ENCODE peak calls at places on chromosomes 4 and X, in nine cellular contexts. Y is tibial nerve, M is heart left ventricle, T is transverse colon, Q is gastrocnemius medialis, B is adrenal gland, O is A549, N is prostate gland, J is right lobe of liver. Z is an unnamed sample.

GRCh38 chrX:137823257-137823656 is 257.3 kb downstream of the ZIC3 start:
- DNase-seq in N (no peak), Y (no peak), J (no peak), O (no peak), T (no peak), Q (no peak), B (no peak), M (no peak), Z (no peak)

GRCh38 chr4:7134737-7135388 is 57.5 kb upstream of the SORCS2 start:
- DNase-seq in J (no peak), T (peak; percentile 32), M (peak; percentile 45), Q (peak; percentile 53), B (peak; percentile 54), O (no peak), N (no peak), Y (peak; percentile 68), Z (peak; percentile 81)

GRCh38 chr4:110119347-110119746 is 79.1 kb downstream of the ELOVL6 start:
- DNase-seq in O (no peak), J (no peak), B (no peak), Q (no peak), Y (no peak), T (peak; percentile 52), M (no peak), N (peak; percentile 68), Z (no peak)

GRCh38 chrX:17291141-17291900 is 83.7 kb upstream of the NHS start:
- DNase-seq in Y (no peak), N (peak; percentile 8), B (peak; percentile 77), T (no peak), Q (no peak), M (no peak), O (no peak), J (no peak), Z (no peak)

GRCh38 chr4:3388461-3389185 is 53.1 kb upstream of the HGFAC start:
- DNase-seq in M (no peak), Y (no peak), O (no peak), Q (no peak), N (no peak), B (peak; percentile 27), J (no peak), T (no peak), Z (no peak)

GRCh38 chr4:151226004-151226932 is 50.7 kb upstream of the PRSS48 start:
- DNase-seq in B (no peak), O (peak; percentile 6), M (no peak), J (no peak), Y (no peak), N (no peak), Q (no peak), T (no peak), Z (no peak)

GRCh38 chr4:8051644-8052043 is 107.0 kb downstream of the ABLIM2 start:
- DNase-seq in Y (no peak), N (no peak), J (no peak), B (no peak), O (no peak), Q (no peak), T (no peak), M (no peak), Z (no peak)

GRCh38 chrX:103783971-103784370 is 7.3 kb downstream of the PLP1 start:
- DNase-seq in N (no peak), O (no peak), Q (peak; percentile 13), T (no peak), Y (no peak), M (no peak), J (no peak), B (no peak), Z (no peak)

GRCh38 chrX:133434197-133434820 is 19.0 kb upstream of the GPC4 start:
- DNase-seq in N (no peak), J (no peak), Y (no peak), Q (no peak), M (no peak), B (no peak), T (no peak), O (no peak), Z (no peak)

GRCh38 chrX:47148946-47149345 is 3.9 kb downstream of the RBM10 start:
- DNase-seq in Q (no peak), M (no peak), Y (no peak), O (no peak), J (no peak), N (no peak), T (no peak), B (no peak), Z (no peak)

GRCh38 chrX:68889244-68889643 is 60.4 kb downstream of the EFNB1 start:
- DNase-seq in B (no peak), T (no peak), J (no peak), Y (no peak), N (no peak), O (no peak), M (no peak), Q (no peak), Z (no peak)

DNA sequence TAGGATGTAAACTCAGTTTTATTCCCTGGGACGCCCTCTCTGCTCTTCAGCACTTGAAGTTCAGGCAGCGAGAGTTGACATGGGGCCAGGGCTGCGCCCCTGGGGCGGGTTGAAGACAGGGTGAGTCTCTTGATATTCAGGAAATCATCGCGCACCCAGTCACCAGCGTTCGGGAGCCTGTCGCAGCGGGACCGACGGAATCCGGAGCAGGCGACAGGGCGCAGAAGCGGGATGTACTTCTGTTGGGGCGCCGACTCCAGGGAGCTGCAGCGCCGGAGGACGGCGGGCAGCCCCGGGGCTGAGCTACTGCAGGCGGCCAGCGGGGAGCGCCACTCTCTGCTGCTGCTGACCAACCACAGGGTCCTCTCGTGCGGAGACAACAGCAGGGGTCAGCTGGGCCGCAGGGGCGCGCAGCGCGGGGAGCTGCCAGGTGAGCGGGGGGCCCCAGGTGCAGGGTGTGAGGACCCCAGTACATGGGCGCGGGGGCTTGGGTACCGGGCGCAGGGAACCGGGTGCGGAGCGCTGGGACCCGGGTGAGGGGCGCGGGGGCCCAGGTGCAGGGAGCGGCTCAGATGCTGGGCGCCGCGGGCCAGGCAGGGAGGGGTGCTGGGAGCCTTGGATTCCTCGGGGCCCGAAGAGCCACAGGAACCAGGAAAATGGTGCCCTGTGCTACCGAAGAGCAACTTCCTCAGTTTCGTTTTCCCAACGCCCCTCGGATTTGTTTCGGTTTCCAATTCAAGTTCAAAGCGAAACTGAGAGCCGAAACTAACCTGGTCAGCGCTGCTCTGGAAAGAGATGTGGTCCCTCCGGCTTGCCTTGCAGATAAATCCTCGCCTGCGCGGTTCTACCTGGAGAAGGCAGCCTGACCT is at the start of gene HERC6:
- DNase-seq in T (peak; percentile 83), Y (peak; percentile 31), J (peak; percentile 85), O (peak; percentile 69), Q (peak; percentile 59), B (peak; percentile 92), N (peak; percentile 79), M (peak; percentile 83), Z (peak; percentile 75)
- TF ChIP-seq POLR2A in T (peak; percentile 21), Y (no peak), J (peak; percentile 13), O (peak; percentile 35), Q (no peak), B (no peak), N (peak; percentile 26), M (no peak), Z (peak; percentile 27)

DNA sequence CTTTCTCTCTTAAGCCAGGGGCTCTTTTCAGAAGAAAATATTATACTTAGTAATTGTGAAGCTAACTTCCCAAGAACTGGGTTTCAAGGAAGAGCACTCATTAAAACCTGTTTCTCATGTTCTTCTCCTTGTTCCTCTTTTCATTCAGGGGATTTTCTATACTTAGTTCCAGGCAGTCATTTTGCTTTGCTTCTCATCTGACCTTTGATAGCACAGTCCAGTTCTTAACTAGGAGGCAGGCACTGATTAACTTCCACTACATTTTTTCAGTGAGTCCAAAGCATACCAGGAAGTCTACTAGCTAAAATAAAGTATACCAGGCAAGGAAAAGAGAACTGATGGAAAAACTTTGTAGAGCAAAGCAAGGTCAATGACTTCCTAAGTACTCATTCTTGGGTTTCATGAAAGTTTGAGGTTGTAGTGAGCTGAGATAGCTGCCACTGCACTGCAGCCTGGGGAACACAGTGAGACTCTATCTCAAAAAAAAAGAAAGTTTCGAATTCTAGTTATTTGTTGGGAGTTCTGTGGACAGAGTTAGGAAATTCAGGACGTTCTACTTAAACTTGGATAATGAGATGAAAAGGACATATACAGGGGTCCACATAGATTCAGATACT is 190.1 kb upstream of the HS3ST1 start:
- DNase-seq in J (no peak), O (no peak), N (no peak), Q (no peak), M (no peak), T (no peak), B (no peak), Y (no peak), Z (no peak)
- H3K27ac ChIP-seq in J (no peak overlapping the region), O (peak overlapping the region; percentile 35), N (no peak overlapping the region), Q (no peak overlapping the region), M (no peak overlapping the region), T (peak overlapping the region; percentile 43), B (no peak overlapping the region), Y (no peak overlapping the region), Z (no peak overlapping the region)

DNA sequence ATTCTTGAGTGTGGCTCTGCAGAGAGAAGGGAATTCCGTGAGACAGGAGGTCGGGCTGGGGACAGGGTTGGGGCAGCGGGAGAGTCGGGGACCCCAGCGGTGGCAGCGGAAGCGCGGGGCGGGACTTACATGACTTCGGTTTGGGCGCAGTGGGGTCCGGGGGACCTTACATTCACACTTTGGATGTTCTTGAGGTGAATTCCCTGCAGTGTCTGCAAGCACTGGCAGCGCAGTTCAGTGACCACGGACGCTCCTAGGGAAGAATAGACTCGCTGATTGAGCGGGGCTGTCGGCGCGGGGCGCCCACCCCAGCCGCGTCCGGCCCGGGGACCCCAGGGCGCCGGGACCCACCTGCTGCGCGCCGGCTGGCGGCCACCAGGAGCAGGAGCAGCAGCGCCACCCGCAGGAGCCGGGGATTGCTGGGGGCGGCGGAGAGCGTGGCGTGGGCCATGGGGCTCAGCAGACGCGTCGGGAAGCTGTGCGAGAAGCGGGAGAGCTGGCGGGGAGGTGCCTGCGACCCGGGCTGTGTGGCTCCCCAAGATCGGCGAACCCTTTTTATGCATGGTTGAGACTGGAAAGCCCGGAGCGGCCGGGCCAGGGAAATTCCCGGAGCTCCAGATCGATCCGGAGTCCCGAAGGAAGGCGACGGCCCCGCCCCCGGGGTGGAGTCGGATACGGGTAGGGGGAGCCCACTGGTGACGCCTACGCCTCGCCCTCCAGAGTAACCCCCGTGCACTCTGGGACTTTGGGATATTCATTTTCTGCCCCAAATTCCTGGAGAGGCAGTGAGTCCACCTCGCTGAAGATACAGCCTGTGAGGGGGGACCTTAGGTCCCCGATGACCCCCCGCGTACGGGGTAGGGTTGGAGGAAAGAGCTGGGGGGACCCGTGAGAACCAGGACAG is at the start of gene CXCL3:
- DNase-seq in N (peak; percentile 48), O (peak; percentile 46), J (peak; percentile 84), Q (peak; percentile 37), M (peak; percentile 85), B (peak; percentile 37), T (peak; percentile 86), Y (peak; percentile 35), Z (peak; percentile 34)
- TF ChIP-seq CTCF in N (no peak), O (peak; percentile 50), J (peak; percentile 52), Q (peak; percentile 31), M (peak; percentile 21), B (peak; percentile 31), T (peak; percentile 40), Y (peak; percentile 26), Z (peak; percentile 15)

GRCh38 chr4:120066525-120067333 is at the start of gene MAD2L1:
- DNase-seq in B (peak; percentile 99), T (peak; percentile 99), M (peak; percentile 100), J (peak; percentile 99), Y (peak; percentile 95), Q (peak; percentile 99), N (peak; percentile 98), O (peak; percentile 84), Z (peak; percentile 98)
- TF ChIP-seq POLR2A in B (peak; percentile 86), T (peak; percentile 90), M (peak; percentile 81), J (peak; percentile 93), Y (peak; percentile 87), Q (peak; percentile 89), N (peak; percentile 77), O (peak; percentile 75), Z (peak; percentile 86)

Z was measured in uterus.